ENCODE peak calls at places on chromosome 17, in eight cellular contexts. D is CD4-positive, CD25-positive, alpha-beta regulatory T cell; Z is tibial nerve; F is small intestine; V is T follicular helper cell; O is T-helper 2 cell; K is adipocyte; Q is HEK293T. A is an unnamed sample.
A peak's percentile ranks its signal among the peaks of the same experiment; 100 is the strongest.

GRCh38 chr17:79131701-79132100 is 57.1 kb downstream of the ENGASE start:
- DNase-seq in K (no peak), Z (no peak), O (no peak), D (no peak), F (no peak), V (no peak), Q (no peak), A (no peak)

GRCh38 chr17:78972507-78973105 is 7.1 kb downstream of the LGALS3BP start:
- DNase-seq in O (no peak), Q (no peak), Z (no peak), F (no peak), V (no peak), D (no peak), K (no peak), A (no peak)

GRCh38 chr17:19301274-19301946 is 61.1 kb downstream of the B9D1 start:
- DNase-seq in Q (no peak), D (no peak), K (no peak), V (no peak), Z (no peak), F (no peak), O (no peak), A (no peak)

GRCh38 chr17:30780343-30780742 is 44.1 kb downstream of the CRLF3 start:
- DNase-seq in O (no peak), D (no peak), Z (no peak), Q (no peak), F (peak; percentile 6), V (no peak), K (no peak), A (no peak)

GRCh38 chr17:67633751-67634191 is 84.0 kb upstream of the NOL11 start:
- DNase-seq in V (no peak), D (no peak), Z (no peak), Q (no peak), K (no peak), O (no peak), F (no peak), A (no peak)

GRCh38 chr17:2049333-2050245 is 5.3 kb upstream of the HIC1 start:
- DNase-seq in O (peak; percentile 85), K (peak; percentile 94), V (peak; percentile 87), Z (peak; percentile 79), Q (peak; percentile 81), D (peak; percentile 84), F (peak; percentile 64), A (peak; percentile 91)

GRCh38 chr17:43530303-43531081 is 15.6 kb downstream of the ETV4 start:
- DNase-seq in Q (peak; percentile 71), V (no peak), D (no peak), K (peak; percentile 82), O (no peak), F (no peak), Z (peak; percentile 51), A (no peak)

GRCh38 chr17:29241015-29241963 is 5.4 kb upstream of the CRYBA1 start:
- DNase-seq in K (peak; percentile 97), Z (no peak), V (no peak), F (no peak), D (no peak), O (no peak), Q (no peak), A (no peak)

GRCh38 chr17:81164464-81165245 is 652 bp upstream of the PVALEF start:
- DNase-seq in Z (no peak), Q (no peak), F (no peak), V (no peak), O (no peak), D (no peak), K (no peak), A (no peak)

GRCh38 chr17:60127068-60128064 is 22.4 kb upstream of the CA4 start:
- DNase-seq in K (no peak), D (no peak), F (no peak), V (no peak), O (no peak), Z (no peak), Q (no peak), A (no peak)

GRCh38 chr17:59845595-59846390 is 47.0 kb downstream of the TUBD1 start:
- DNase-seq in D (no peak), Z (peak; percentile 48), V (no peak), K (peak; percentile 65), Q (no peak), F (peak; percentile 91), O (no peak), A (no peak)

GRCh38 chr17:79771276-79771675 is 6.7 kb upstream of the CBX2 start:
- DNase-seq in F (no peak), O (no peak), D (no peak), V (no peak), Z (no peak), K (no peak), Q (no peak), A (no peak)

GRCh38 chr17:57875109-57876022 is 25.5 kb upstream of the MRPS23 start:
- DNase-seq in Z (peak; percentile 67), D (no peak), K (peak; percentile 98), Q (peak; percentile 66), F (no peak), V (no peak), O (no peak), A (no peak)

GRCh38 chr17:40303009-40303657 is 5.8 kb upstream of the RARA start:
- DNase-seq in Q (peak; percentile 34), O (no peak), K (peak; percentile 92), D (peak; percentile 67), V (no peak), Z (peak; percentile 93), F (peak; percentile 71), A (peak; percentile 52)

GRCh38 chr17:19386974-19387920 is at the start of gene MFAP4:
- DNase-seq in F (no peak), K (peak; percentile 95), Z (peak; percentile 65), O (no peak), D (no peak), Q (no peak), V (no peak), A (no peak)